ENCODE peak calls at places on chromosomes 11 and 22, in four cellular contexts. E is GM23248, D is H9, Y is neural progenitor cell. M is an unnamed sample.

GRCh38 chr22:31099386-31099785 is 8.0 kb downstream of the SELENOM start:
- DNase-seq in Y (no peak), D (no peak), E (peak; percentile 78), M (no peak)

GRCh38 chr11:61187505-61188130 is 15.7 kb upstream of the PGA3 start:
- DNase-seq in Y (peak; percentile 90), D (peak; percentile 77), E (peak; percentile 80), M (no peak)

GRCh38 chr11:129861702-129862107 is 33.7 kb downstream of the NFRKB start:
- DNase-seq in Y (peak; percentile 62), D (peak; percentile 67), E (peak; percentile 95), M (no peak)

GRCh38 chr11:130677486-130678153 is 229.2 kb downstream of the ADAMTS15 start:
- DNase-seq in E (peak; percentile 88), D (peak; percentile 71), Y (peak; percentile 13), M (no peak)

GRCh38 chr11:68841718-68842426 is at the start of gene CPT1A:
- DNase-seq in E (peak; percentile 92), Y (peak; percentile 87), D (peak; percentile 71), M (peak; percentile 93)

GRCh38 chr11:82671451-82671850 is 62.2 kb downstream of the FAM181B start:
- DNase-seq in Y (no peak), D (no peak), E (no peak), M (no peak)

GRCh38 chr11:42770444-42771065 is 541.2 kb upstream of the API5 start:
- DNase-seq in Y (peak; percentile 56), D (peak; percentile 31), E (peak; percentile 43), M (no peak)

GRCh38 chr11:126607374-126607773 is 251.9 kb downstream of the ST3GAL4 start:
- DNase-seq in Y (peak; percentile 82), D (peak; percentile 87), E (peak; percentile 89), M (no peak)

GRCh38 chr11:98549571-98549970 is 471.2 kb upstream of the CNTN5 start:
- DNase-seq in E (no peak), D (no peak), Y (no peak), M (no peak)

GRCh38 chr11:73205666-73206343 is 12.3 kb upstream of the P2RY2 start:
- DNase-seq in Y (no peak), E (no peak), D (no peak), M (no peak)

GRCh38 chr11:8858808-8859207 is 52.2 kb upstream of the AKIP1 start:
- DNase-seq in D (no peak), E (no peak), Y (no peak), M (no peak)

GRCh38 chr11:112834277-112834755 is 126.9 kb upstream of the NCAM1 start:
- DNase-seq in E (no peak), D (no peak), Y (no peak), M (no peak)

GRCh38 chr11:120354779-120355178 is 18.6 kb downstream of the ARHGEF12 start:
- DNase-seq in Y (no peak), D (no peak), E (no peak), M (no peak)

GRCh38 chr22:33678523-33678922 is 241.8 kb downstream of the LARGE1 start:
- DNase-seq in E (peak; percentile 47), D (no peak), Y (no peak), M (no peak)

GRCh38 chr11:69394902-69395690 is 86.4 kb upstream of the LINC01488 start:
- DNase-seq in Y (no peak), D (no peak), E (peak; percentile 39), M (peak; percentile 32)

GRCh38 chr11:9525116-9525515 is 48.4 kb upstream of the WEE1 start:
- DNase-seq in E (no peak), D (no peak), Y (no peak), M (no peak)

DNA sequence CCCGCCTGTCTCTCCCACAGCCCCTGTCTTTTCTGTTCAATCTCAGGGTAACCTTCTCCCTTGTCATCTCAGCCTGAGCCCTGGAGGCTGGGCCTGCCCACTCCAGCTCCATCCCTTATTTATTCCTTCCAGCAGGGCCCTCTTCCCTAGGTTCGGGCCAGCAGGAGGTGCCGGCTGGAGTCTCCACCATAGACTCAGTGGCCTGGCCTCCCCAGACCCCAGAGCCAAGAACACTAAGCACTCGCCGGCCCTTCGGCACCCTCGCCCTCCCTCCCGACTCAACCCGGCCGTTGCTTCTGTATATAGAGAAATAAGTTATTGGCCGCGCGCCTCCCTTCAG is 1.4 kb upstream of the RAB1B start:
- DNase-seq in E (no peak), Y (no peak), D (no peak), M (no peak)
- H3K9ac ChIP-seq in E (peak overlapping the region; percentile 89), Y (no peak overlapping the region), D (no peak overlapping the region), M (peak overlapping the region; percentile 17)

GRCh38 chr11:122646549-122647340 is 8.8 kb upstream of the UBASH3B start:
- DNase-seq in D (no peak), E (peak; percentile 89), Y (no peak), M (no peak)

GRCh38 chr11:122637538-122637937 is 18.0 kb upstream of the UBASH3B start:
- DNase-seq in E (no peak), Y (no peak), D (no peak), M (no peak)

GRCh38 chr11:122645847-122646246 is 9.7 kb upstream of the UBASH3B start:
- DNase-seq in Y (no peak), D (no peak), E (peak; percentile 46), M (no peak)

GRCh38 chr11:122642971-122643370 is 12.6 kb upstream of the UBASH3B start:
- DNase-seq in D (no peak), Y (no peak), E (peak; percentile 53), M (no peak)

DNA sequence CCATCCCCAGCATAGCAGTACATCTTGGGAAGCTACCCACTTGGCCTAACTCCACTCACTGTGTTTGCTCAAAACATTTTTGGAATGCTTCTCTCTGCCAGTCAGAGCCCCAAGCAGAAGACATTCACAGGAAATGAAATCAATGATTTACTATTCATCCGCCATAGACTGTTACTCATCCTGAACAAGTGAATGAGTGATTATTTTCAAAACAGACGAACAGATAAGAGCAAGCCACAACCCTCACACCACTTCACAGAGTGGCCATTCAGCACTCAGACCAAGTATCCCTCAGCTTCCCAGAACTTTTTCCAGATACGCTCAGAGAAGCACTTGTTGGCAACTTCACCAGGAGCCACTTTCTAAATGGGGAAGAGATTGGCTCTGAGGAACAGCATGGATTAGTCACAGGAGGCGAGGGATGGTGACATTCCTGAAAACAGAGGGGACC is 13.0 kb upstream of the UBASH3B start:
- DNase-seq in D (no peak), Y (no peak), E (peak; percentile 92), M (no peak)
- H3K27ac ChIP-seq in D (no peak overlapping the region), Y (no peak overlapping the region), E (peak overlapping the region; percentile 46), M (no peak overlapping the region)

DNA sequence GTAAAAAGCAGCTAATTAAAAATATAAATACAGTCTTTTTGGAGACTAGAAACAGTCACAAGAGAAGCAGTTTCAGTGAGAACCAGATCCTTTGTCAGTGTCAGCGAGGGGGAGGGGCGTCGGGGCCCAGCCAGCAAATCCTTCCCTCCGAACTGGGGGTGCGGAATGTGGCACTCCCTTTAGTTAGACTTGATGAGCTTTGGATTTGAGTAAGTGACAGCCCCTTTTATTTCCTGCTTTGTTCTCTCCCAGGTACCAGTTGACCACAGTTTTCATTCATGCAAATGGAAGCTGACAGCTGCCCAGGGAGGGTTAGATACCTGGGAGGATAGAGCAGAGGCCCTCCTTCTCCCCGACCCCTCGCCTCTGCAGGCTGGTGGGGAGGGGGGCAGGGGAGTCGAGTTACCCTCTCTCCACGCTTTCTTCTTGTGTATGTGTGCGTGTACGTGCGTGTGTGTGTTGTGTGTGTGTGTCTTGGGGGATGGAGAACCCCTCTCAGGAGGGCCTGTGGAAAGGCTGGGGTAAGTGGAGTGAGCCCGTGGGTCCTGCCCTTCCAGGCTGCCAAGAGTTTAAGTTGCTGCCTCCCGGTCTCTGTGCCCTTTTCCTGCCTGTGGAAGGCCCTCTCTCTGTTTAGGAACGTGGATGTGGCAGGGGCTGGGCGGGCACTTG is 38.3 kb downstream of the PTPRJ start:
- DNase-seq in D (peak; percentile 40), Y (peak; percentile 85), E (no peak), M (no peak)
- H3K9ac ChIP-seq in D (no peak overlapping the region), Y (no peak overlapping the region), E (no peak overlapping the region), M (no peak overlapping the region)

GRCh38 chr11:115919341-115920086 is 415.3 kb upstream of the CADM1 start:
- DNase-seq in Y (no peak), D (no peak), E (no peak), M (peak; percentile 63)

GRCh38 chr11:115920841-115921480 is 416.7 kb upstream of the CADM1 start:
- DNase-seq in E (no peak), Y (peak; percentile 24), D (no peak), M (peak; percentile 59)

GRCh38 chr11:115918579-115918978 is 414.4 kb upstream of the CADM1 start:
- DNase-seq in E (no peak), D (no peak), Y (no peak), M (no peak)

GRCh38 chr11:115921540-115921939 is 417.3 kb upstream of the CADM1 start:
- DNase-seq in D (no peak), Y (no peak), E (no peak), M (no peak)

DNA sequence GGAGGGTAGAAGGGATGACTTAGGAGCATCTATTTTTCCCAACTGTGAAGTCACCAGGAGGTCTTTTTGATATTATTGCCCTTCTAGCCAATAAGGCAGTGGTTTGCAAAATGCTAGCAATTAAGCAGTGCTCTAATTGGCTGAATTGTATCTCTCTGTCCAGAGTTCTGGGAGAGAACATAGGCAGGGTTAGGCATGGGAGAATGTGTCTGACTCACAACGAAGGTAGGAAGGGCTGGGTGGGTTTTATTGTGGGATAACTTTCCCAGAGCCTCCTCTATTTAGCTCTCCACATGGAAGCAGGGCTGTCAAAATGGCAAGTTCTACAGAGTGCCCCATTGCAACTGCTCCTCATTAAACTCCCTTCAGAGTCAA is 415.9 kb upstream of the CADM1 start:
- DNase-seq in E (no peak), D (no peak), Y (no peak), M (no peak)
- H3K27ac ChIP-seq in E (no peak overlapping the region), D (no peak overlapping the region), Y (no peak overlapping the region), M (no peak overlapping the region)

GRCh38 chr22:23458663-23459541 is 121.2 kb downstream of the IGLL1 start:
- DNase-seq in Y (no peak), E (no peak), D (no peak), M (peak; percentile 85)
- H3K9ac ChIP-seq in Y (no peak overlapping the region), E (no peak overlapping the region), D (no peak overlapping the region), M (no peak overlapping the region)

DNA sequence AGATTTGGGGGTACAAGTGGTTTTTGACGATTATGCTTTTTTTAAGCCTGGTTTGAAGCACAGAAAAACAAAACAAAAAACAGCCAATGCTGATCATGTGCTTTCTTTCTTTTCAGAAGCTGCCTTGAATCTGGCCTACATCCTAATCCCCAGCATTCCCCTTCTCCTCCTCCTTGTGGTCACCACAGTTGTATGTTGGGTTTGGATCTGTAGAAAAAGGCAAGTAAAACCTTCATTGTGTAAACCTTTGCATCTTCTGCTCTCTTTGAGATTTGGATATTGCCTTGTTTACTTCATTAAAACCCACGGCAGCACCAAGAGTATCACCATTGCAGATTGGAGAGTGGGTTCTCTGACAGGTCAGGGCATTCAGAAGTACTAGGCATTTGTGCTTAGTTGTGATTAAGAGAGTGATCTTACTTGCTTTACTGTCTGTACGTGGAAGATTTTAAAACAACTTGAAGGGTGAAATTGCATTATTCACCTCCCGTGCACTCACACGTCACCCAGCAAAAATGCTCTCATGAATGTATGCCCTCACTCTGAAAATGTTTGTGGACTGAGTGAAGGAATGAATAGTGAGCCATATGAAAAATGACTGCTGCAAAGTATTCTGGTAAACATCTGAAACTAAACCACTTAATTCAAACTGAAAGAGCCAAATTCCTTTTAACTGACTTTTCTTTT is 17.0 kb downstream of the LAYN start:
- DNase-seq in Y (no peak), E (peak; percentile 98), D (no peak), M (no peak)
- H3K27ac ChIP-seq in Y (no peak overlapping the region), E (peak overlapping the region; percentile 97), D (no peak overlapping the region), M (no peak overlapping the region)